ENCODE peak calls at places on chromosomes 16 and 17, in seven cellular contexts. One of them, this sample, is unnamed.

GRCh38 chr16:17224859-17225258 is 245.9 kb downstream of the XYLT1 start:
- DNase-seq in K562: no peak
- DNase-seq in GM12878: no peak
- DNase-seq in GM12892: no peak
- DNase-seq in HepG2: no peak
- DNase-seq in SK-N-SH: no peak
- DNase-seq in H1: no peak
- DNase-seq in this sample: no peak

GRCh38 chr17:43940630-43941029 is 1.6 kb downstream of the PPY start:
- DNase-seq in K562: peak
- DNase-seq in GM12878: no peak
- DNase-seq in GM12892: no peak
- DNase-seq in HepG2: peak
- DNase-seq in SK-N-SH: peak
- DNase-seq in H1: no peak
- DNase-seq in this sample: no peak

GRCh38 chr16:1048442-1049112 is 24.0 kb upstream of the SSTR5 start:
- DNase-seq in K562: peak
- DNase-seq in GM12878: no peak
- DNase-seq in GM12892: no peak
- DNase-seq in HepG2: peak
- DNase-seq in SK-N-SH: peak
- DNase-seq in H1: peak
- DNase-seq in this sample: peak

GRCh38 chr17:64155751-64156544 is 26.0 kb upstream of the ERN1 start:
- DNase-seq in K562: no peak
- DNase-seq in GM12878: no peak
- DNase-seq in GM12892: no peak
- DNase-seq in HepG2: peak
- DNase-seq in SK-N-SH: no peak
- DNase-seq in H1: no peak
- DNase-seq in this sample: no peak

GRCh38 chr16:2026461-2027023 is at the start of gene NHERF2:
- DNase-seq in K562: peak
- DNase-seq in GM12878: no peak
- DNase-seq in GM12892: no peak
- DNase-seq in HepG2: no peak
- DNase-seq in SK-N-SH: peak
- DNase-seq in H1: no peak
- DNase-seq in this sample: no peak

GRCh38 chr16:1639282-1639681 is 27.1 kb downstream of the CRAMP1 start:
- DNase-seq in K562: no peak
- DNase-seq in GM12878: no peak
- DNase-seq in GM12892: no peak
- DNase-seq in HepG2: peak
- DNase-seq in SK-N-SH: no peak
- DNase-seq in H1: no peak
- DNase-seq in this sample: no peak

GRCh38 chr17:78895322-78895721 is 7.7 kb downstream of the CEP295NL start:
- DNase-seq in K562: no peak
- DNase-seq in GM12878: no peak
- DNase-seq in GM12892: no peak
- DNase-seq in HepG2: no peak
- DNase-seq in SK-N-SH: no peak
- DNase-seq in H1: no peak
- DNase-seq in this sample: no peak

GRCh38 chr17:45334231-45334630 is 17.4 kb upstream of the MAP3K14 start:
- DNase-seq in K562: no peak
- DNase-seq in GM12878: no peak
- DNase-seq in GM12892: no peak
- DNase-seq in HepG2: no peak
- DNase-seq in SK-N-SH: no peak
- DNase-seq in H1: no peak
- DNase-seq in this sample: no peak

GRCh38 chr17:78491236-78492115 is 85.7 kb downstream of the DNAH17 start:
- DNase-seq in K562: no peak
- DNase-seq in GM12878: no peak
- DNase-seq in GM12892: no peak
- DNase-seq in HepG2: no peak
- DNase-seq in SK-N-SH: no peak
- DNase-seq in H1: no peak
- DNase-seq in this sample: no peak

GRCh38 chr16:81610144-81610842 is 165.7 kb downstream of the CMIP start:
- DNase-seq in K562: no peak
- DNase-seq in GM12878: no peak
- DNase-seq in GM12892: no peak
- DNase-seq in HepG2: no peak
- DNase-seq in SK-N-SH: peak
- DNase-seq in H1: no peak
- DNase-seq in this sample: no peak

GRCh38 chr16:84546669-84547538 is 42.4 kb upstream of the MEAK7 start:
- DNase-seq in K562: no peak
- DNase-seq in GM12878: no peak
- DNase-seq in GM12892: no peak
- DNase-seq in HepG2: no peak
- DNase-seq in SK-N-SH: no peak
- DNase-seq in H1: no peak
- DNase-seq in this sample: no peak

GRCh38 chr16:84541999-84542876 is 37.8 kb upstream of the MEAK7 start:
- DNase-seq in K562: no peak
- DNase-seq in GM12878: no peak
- DNase-seq in GM12892: no peak
- DNase-seq in HepG2: no peak
- DNase-seq in SK-N-SH: no peak
- DNase-seq in H1: no peak
- DNase-seq in this sample: no peak

GRCh38 chr16:84543253-84543652 is 38.8 kb upstream of the MEAK7 start:
- DNase-seq in K562: no peak
- DNase-seq in GM12878: no peak
- DNase-seq in GM12892: no peak
- DNase-seq in HepG2: no peak
- DNase-seq in SK-N-SH: no peak
- DNase-seq in H1: no peak
- DNase-seq in this sample: no peak

GRCh38 chr16:84545114-84545737 is 40.8 kb upstream of the MEAK7 start:
- DNase-seq in K562: no peak
- DNase-seq in GM12878: no peak
- DNase-seq in GM12892: no peak
- DNase-seq in HepG2: no peak
- DNase-seq in SK-N-SH: no peak
- DNase-seq in H1: no peak
- DNase-seq in this sample: no peak

GRCh38 chr16:84543931-84544776 is 39.7 kb upstream of the MEAK7 start:
- DNase-seq in K562: no peak
- DNase-seq in GM12878: no peak
- DNase-seq in GM12892: no peak
- DNase-seq in HepG2: no peak
- DNase-seq in SK-N-SH: no peak
- DNase-seq in H1: no peak
- DNase-seq in this sample: no peak
- TF ChIP-seq TAF1 in K562: no peak
- TF ChIP-seq TAF1 in GM12878: no peak
- TF ChIP-seq TAF1 in GM12892: no peak
- TF ChIP-seq TAF1 in HepG2: no peak
- TF ChIP-seq TAF1 in SK-N-SH: no peak
- TF ChIP-seq TAF1 in H1: no peak
- TF ChIP-seq TAF1 in this sample: no peak

GRCh38 chr16:11621539-11621919 is 34.8 kb upstream of the LITAF start:
- DNase-seq in K562: no peak
- DNase-seq in GM12878: no peak
- DNase-seq in GM12892: no peak
- DNase-seq in HepG2: no peak
- DNase-seq in SK-N-SH: no peak
- DNase-seq in H1: no peak
- DNase-seq in this sample: no peak

GRCh38 chr16:11619327-11619851 is 32.7 kb upstream of the LITAF start:
- DNase-seq in K562: no peak
- DNase-seq in GM12878: peak
- DNase-seq in GM12892: no peak
- DNase-seq in HepG2: no peak
- DNase-seq in SK-N-SH: no peak
- DNase-seq in H1: no peak
- DNase-seq in this sample: no peak

GRCh38 chr16:11615756-11616447 is 29.2 kb upstream of the LITAF start:
- DNase-seq in K562: peak
- DNase-seq in GM12878: no peak
- DNase-seq in GM12892: no peak
- DNase-seq in HepG2: peak
- DNase-seq in SK-N-SH: no peak
- DNase-seq in H1: peak
- DNase-seq in this sample: no peak

GRCh38 chr16:11620243-11621003 is 33.7 kb upstream of the LITAF start:
- DNase-seq in K562: no peak
- DNase-seq in GM12878: no peak
- DNase-seq in GM12892: no peak
- DNase-seq in HepG2: no peak
- DNase-seq in SK-N-SH: no peak
- DNase-seq in H1: no peak
- DNase-seq in this sample: no peak

DNA sequence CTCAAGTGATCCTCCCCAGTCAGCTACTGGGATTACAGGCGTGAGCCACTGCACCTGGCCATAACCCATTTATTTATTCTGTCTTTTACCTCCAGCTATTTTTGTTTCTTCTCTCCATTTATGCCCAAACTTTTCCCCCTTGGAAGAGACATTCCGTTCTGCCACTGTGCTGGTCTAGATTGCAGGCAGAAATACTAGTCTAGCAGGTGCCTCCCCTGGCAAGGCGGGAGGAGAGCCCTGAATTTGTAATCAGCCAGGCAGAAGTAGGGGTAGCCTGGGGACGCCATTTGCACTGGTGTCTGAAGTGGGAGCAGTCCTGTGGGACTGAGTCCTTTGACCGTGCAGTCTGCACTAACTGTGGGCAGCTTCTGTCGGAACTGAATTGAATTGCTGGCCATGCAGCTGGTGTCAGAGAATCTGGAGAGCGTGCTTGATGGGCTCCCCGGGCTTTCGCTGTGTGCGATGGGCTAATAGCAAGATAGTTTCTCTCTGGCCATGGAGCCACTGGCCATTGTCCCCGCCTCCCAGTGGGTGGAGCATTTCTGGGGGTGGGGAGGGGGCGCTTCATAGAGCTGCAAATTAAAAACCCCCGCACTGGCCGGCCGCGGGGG is 31.5 kb upstream of the LITAF start:
- DNase-seq in K562: no peak
- DNase-seq in GM12878: no peak
- DNase-seq in GM12892: no peak
- DNase-seq in HepG2: no peak
- DNase-seq in SK-N-SH: no peak
- DNase-seq in H1: no peak
- DNase-seq in this sample: no peak
- TF ChIP-seq TAF1 in K562: no peak
- TF ChIP-seq TAF1 in GM12878: no peak
- TF ChIP-seq TAF1 in GM12892: no peak
- TF ChIP-seq TAF1 in HepG2: no peak
- TF ChIP-seq TAF1 in SK-N-SH: no peak
- TF ChIP-seq TAF1 in H1: no peak
- TF ChIP-seq TAF1 in this sample: no peak

GRCh38 chr17:76686538-76687277 is 24.1 kb downstream of the MXRA7 start:
- DNase-seq in K562: peak
- DNase-seq in GM12878: no peak
- DNase-seq in GM12892: no peak
- DNase-seq in HepG2: no peak
- DNase-seq in SK-N-SH: peak
- DNase-seq in H1: no peak
- DNase-seq in this sample: no peak

GRCh38 chr17:76687278-76688164 is 23.2 kb downstream of the MXRA7 start:
- DNase-seq in K562: peak
- DNase-seq in GM12878: no peak
- DNase-seq in GM12892: no peak
- DNase-seq in HepG2: no peak
- DNase-seq in SK-N-SH: no peak
- DNase-seq in H1: no peak
- DNase-seq in this sample: no peak

GRCh38 chr17:76684756-76685155 is 26.0 kb downstream of the MXRA7 start:
- DNase-seq in K562: no peak
- DNase-seq in GM12878: no peak
- DNase-seq in GM12892: no peak
- DNase-seq in HepG2: no peak
- DNase-seq in SK-N-SH: no peak
- DNase-seq in H1: no peak
- DNase-seq in this sample: no peak

GRCh38 chr17:76685366-76685765 is 25.4 kb downstream of the MXRA7 start:
- DNase-seq in K562: no peak
- DNase-seq in GM12878: no peak
- DNase-seq in GM12892: no peak
- DNase-seq in HepG2: no peak
- DNase-seq in SK-N-SH: no peak
- DNase-seq in H1: no peak
- DNase-seq in this sample: no peak

DNA sequence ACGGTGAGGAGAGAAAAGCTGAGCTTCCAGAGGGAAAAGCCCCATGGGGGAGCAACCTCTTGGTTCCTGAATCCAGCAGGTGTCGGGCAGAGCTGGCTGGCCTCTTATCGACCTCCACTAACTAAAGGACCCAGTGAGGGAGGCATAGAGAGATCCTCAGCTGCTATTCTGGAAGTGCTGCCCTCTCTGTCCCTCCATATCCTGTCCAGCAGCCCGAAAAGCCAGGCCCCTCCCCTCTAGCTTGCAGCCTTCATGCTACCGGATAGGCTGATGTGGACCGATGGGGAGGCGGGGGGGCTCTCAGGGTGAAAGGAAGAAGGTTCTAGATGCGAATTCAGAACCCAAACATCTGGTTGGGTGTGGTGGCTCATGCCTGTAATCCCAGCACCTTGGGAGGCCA is 24.9 kb downstream of the MXRA7 start:
- DNase-seq in K562: peak
- DNase-seq in GM12878: no peak
- DNase-seq in GM12892: no peak
- DNase-seq in HepG2: no peak
- DNase-seq in SK-N-SH: no peak
- DNase-seq in H1: no peak
- DNase-seq in this sample: no peak
- TF ChIP-seq TAF1 in K562: no peak
- TF ChIP-seq TAF1 in GM12878: no peak
- TF ChIP-seq TAF1 in GM12892: no peak
- TF ChIP-seq TAF1 in HepG2: no peak
- TF ChIP-seq TAF1 in SK-N-SH: no peak
- TF ChIP-seq TAF1 in H1: no peak
- TF ChIP-seq TAF1 in this sample: no peak

GRCh38 chr17:17151055-17151454 is 55.1 kb downstream of the PLD6 start:
- DNase-seq in K562: no peak
- DNase-seq in GM12878: no peak
- DNase-seq in GM12892: no peak
- DNase-seq in HepG2: no peak
- DNase-seq in SK-N-SH: no peak
- DNase-seq in H1: no peak
- DNase-seq in this sample: no peak

GRCh38 chr17:17152385-17152784 is 53.7 kb downstream of the PLD6 start:
- DNase-seq in K562: no peak
- DNase-seq in GM12878: no peak
- DNase-seq in GM12892: no peak
- DNase-seq in HepG2: no peak
- DNase-seq in SK-N-SH: no peak
- DNase-seq in H1: no peak
- DNase-seq in this sample: no peak

GRCh38 chr17:17153071-17153470 is 53.1 kb downstream of the PLD6 start:
- DNase-seq in K562: no peak
- DNase-seq in GM12878: no peak
- DNase-seq in GM12892: no peak
- DNase-seq in HepG2: no peak
- DNase-seq in SK-N-SH: no peak
- DNase-seq in H1: no peak
- DNase-seq in this sample: no peak

GRCh38 chr17:17151541-17151940 is 54.6 kb downstream of the PLD6 start:
- DNase-seq in K562: no peak
- DNase-seq in GM12878: no peak
- DNase-seq in GM12892: no peak
- DNase-seq in HepG2: no peak
- DNase-seq in SK-N-SH: no peak
- DNase-seq in H1: no peak
- DNase-seq in this sample: no peak

GRCh38 chr17:17151962-17152361 is 54.2 kb downstream of the PLD6 start:
- DNase-seq in K562: no peak
- DNase-seq in GM12878: no peak
- DNase-seq in GM12892: no peak
- DNase-seq in HepG2: no peak
- DNase-seq in SK-N-SH: no peak
- DNase-seq in H1: no peak
- DNase-seq in this sample: no peak
- TF ChIP-seq TAF1 in K562: no peak
- TF ChIP-seq TAF1 in GM12878: no peak
- TF ChIP-seq TAF1 in GM12892: no peak
- TF ChIP-seq TAF1 in HepG2: no peak
- TF ChIP-seq TAF1 in SK-N-SH: no peak
- TF ChIP-seq TAF1 in H1: no peak
- TF ChIP-seq TAF1 in this sample: no peak